ENCODE peak calls at places on chromosome 5, in four cellular contexts. One of them, this sample, is unnamed. For H3K9me3, the result is how much of the 10 kb centered on the place peaks cover.

GRCh38 chr5:6525910-6526309 is 77.3 kb downstream of the UBE2QL1 start:
- DNase-seq in MM.1S: peak
- DNase-seq in fibroblast of lung: no peak
- DNase-seq in Karpas-422: no peak
- DNase-seq in this sample: peak

GRCh38 chr5:9599391-9599790 is 30.8 kb downstream of the TAS2R1 start:
- DNase-seq in MM.1S: no peak
- DNase-seq in fibroblast of lung: no peak
- DNase-seq in Karpas-422: no peak
- DNase-seq in this sample: no peak

GRCh38 chr5:135468086-135468485 is 15.9 kb upstream of the TIFAB start:
- DNase-seq in MM.1S: no peak
- DNase-seq in fibroblast of lung: no peak
- DNase-seq in Karpas-422: no peak
- DNase-seq in this sample: no peak

GRCh38 chr5:132434813-132435286 is 55.7 kb downstream of the IRF1 start:
- DNase-seq in MM.1S: no peak
- DNase-seq in fibroblast of lung: no peak
- DNase-seq in Karpas-422: no peak
- DNase-seq in this sample: no peak

GRCh38 chr5:95712347-95712958 is 18.7 kb upstream of the RHOBTB3 start:
- DNase-seq in MM.1S: no peak
- DNase-seq in fibroblast of lung: peak
- DNase-seq in Karpas-422: no peak
- DNase-seq in this sample: no peak

GRCh38 chr5:53109041-53109435 is 519 bp downstream of the MOCS2 start:
- DNase-seq in MM.1S: peak
- DNase-seq in fibroblast of lung: peak
- DNase-seq in Karpas-422: peak
- DNase-seq in this sample: peak

GRCh38 chr5:115179068-115179958 is 9.6 kb upstream of the TRIM36 start:
- DNase-seq in MM.1S: no peak
- DNase-seq in fibroblast of lung: no peak
- DNase-seq in Karpas-422: no peak
- DNase-seq in this sample: no peak

GRCh38 chr5:139078345-139078744 is 119.8 kb downstream of the SIL1 start:
- DNase-seq in MM.1S: no peak
- DNase-seq in fibroblast of lung: no peak
- DNase-seq in Karpas-422: no peak
- DNase-seq in this sample: no peak

GRCh38 chr5:81779935-81780266 is 29.0 kb upstream of the SSBP2 start:
- DNase-seq in MM.1S: no peak
- DNase-seq in fibroblast of lung: no peak
- DNase-seq in Karpas-422: no peak
- DNase-seq in this sample: no peak
- H3K4me2 ChIP-seq in MM.1S: peak
- H3K4me2 ChIP-seq in fibroblast of lung: no peak
- H3K4me2 ChIP-seq in Karpas-422: peak
- H3K4me2 ChIP-seq in this sample: peak

DNA sequence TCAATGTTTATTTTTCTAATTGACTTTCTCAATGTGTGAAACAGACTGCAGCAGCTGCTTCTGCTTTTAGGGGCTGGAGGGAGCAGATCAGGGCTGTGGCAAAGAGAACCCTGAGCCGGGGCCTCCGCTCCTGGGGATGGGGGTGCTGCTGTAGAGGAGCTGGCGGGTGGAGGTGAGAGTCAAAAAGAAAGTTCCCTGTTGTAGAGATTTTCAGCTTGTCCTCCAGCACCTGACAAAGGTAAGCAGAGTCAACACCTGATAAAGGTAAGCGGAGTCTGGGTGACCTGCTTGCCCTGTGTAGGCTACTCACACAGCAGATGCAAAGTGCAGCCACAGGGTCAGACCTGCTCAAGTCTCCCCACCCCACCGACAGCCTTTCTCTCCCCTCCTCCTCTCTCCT is 252.4 kb upstream of the IRX1 start:
- DNase-seq in MM.1S: no peak
- DNase-seq in fibroblast of lung: no peak
- DNase-seq in Karpas-422: no peak
- DNase-seq in this sample: no peak
- H3K9me3 ChIP-seq in MM.1S: under half
- H3K9me3 ChIP-seq in fibroblast of lung: under half
- H3K9me3 ChIP-seq in Karpas-422: under half
- H3K9me3 ChIP-seq in this sample: under half

GRCh38 chr5:37889612-37890317 is 49.9 kb upstream of the GDNF start:
- DNase-seq in MM.1S: no peak
- DNase-seq in fibroblast of lung: peak
- DNase-seq in Karpas-422: no peak
- DNase-seq in this sample: no peak

GRCh38 chr5:37891832-37892231 is 52.0 kb upstream of the GDNF start:
- DNase-seq in MM.1S: no peak
- DNase-seq in fibroblast of lung: no peak
- DNase-seq in Karpas-422: no peak
- DNase-seq in this sample: no peak

GRCh38 chr5:37892571-37892970 is 52.7 kb upstream of the GDNF start:
- DNase-seq in MM.1S: no peak
- DNase-seq in fibroblast of lung: no peak
- DNase-seq in Karpas-422: no peak
- DNase-seq in this sample: no peak

GRCh38 chr5:37896159-37896558 is 56.3 kb upstream of the GDNF start:
- DNase-seq in MM.1S: no peak
- DNase-seq in fibroblast of lung: no peak
- DNase-seq in Karpas-422: no peak
- DNase-seq in this sample: no peak

DNA sequence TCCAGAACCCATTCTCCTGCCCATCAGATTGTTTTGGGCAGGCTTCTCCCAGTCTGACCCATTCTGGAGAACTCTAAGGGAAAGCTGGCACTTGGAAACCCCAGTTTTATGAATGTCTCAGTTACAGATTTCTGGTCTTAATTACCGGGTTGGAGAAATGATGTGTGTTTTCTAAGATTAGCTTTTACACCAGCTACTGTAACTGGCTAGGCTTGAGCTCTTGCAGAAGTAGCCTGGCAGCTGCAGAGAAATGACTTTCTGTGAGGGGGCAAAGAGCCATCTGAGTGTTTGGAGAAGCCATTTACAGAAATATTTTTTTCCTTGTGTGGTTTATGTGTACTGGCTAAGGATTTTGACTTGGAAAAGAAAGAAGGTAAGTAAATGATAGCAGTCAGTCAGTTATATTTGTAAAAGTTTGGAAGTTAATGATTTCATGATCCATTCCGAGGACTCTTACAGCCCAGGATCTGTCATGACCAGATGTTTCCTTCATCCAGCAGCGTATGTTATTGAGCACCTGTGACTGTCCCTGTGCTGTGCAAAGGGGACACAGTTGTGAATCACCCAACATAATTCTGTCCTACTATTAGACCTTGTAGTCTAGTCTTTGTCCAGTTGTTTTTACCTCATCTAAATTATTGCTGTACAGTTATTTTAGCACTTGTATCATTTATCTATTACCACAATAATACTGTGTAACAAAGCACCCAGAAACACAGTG is 53.7 kb upstream of the GDNF start:
- DNase-seq in MM.1S: no peak
- DNase-seq in fibroblast of lung: no peak
- DNase-seq in Karpas-422: no peak
- DNase-seq in this sample: no peak
- H3K4me2 ChIP-seq in MM.1S: no peak
- H3K4me2 ChIP-seq in fibroblast of lung: no peak
- H3K4me2 ChIP-seq in Karpas-422: no peak
- H3K4me2 ChIP-seq in this sample: no peak

GRCh38 chr5:124737651-124738050 is 8.8 kb downstream of the ZNF608 start:
- DNase-seq in MM.1S: no peak
- DNase-seq in fibroblast of lung: no peak
- DNase-seq in Karpas-422: no peak
- DNase-seq in this sample: no peak
- H3K9me3 ChIP-seq in MM.1S: under half
- H3K9me3 ChIP-seq in fibroblast of lung: under half
- H3K9me3 ChIP-seq in Karpas-422: under half
- H3K9me3 ChIP-seq in this sample: under half

GRCh38 chr5:159912033-159912800 is 4.1 kb upstream of the ADRA1B start:
- DNase-seq in MM.1S: no peak
- DNase-seq in fibroblast of lung: peak
- DNase-seq in Karpas-422: no peak
- DNase-seq in this sample: no peak

GRCh38 chr5:159910843-159911229 is 5.4 kb upstream of the ADRA1B start:
- DNase-seq in MM.1S: no peak
- DNase-seq in fibroblast of lung: no peak
- DNase-seq in Karpas-422: no peak
- DNase-seq in this sample: no peak

GRCh38 chr5:159911349-159911748 is 4.9 kb upstream of the ADRA1B start:
- DNase-seq in MM.1S: no peak
- DNase-seq in fibroblast of lung: no peak
- DNase-seq in Karpas-422: no peak
- DNase-seq in this sample: no peak

GRCh38 chr5:159913481-159913880 is 2.8 kb upstream of the ADRA1B start:
- DNase-seq in MM.1S: no peak
- DNase-seq in fibroblast of lung: peak
- DNase-seq in Karpas-422: no peak
- DNase-seq in this sample: no peak

GRCh38 chr5:159913048-159913447 is 3.2 kb upstream of the ADRA1B start:
- DNase-seq in MM.1S: no peak
- DNase-seq in fibroblast of lung: peak
- DNase-seq in Karpas-422: no peak
- DNase-seq in this sample: no peak
- H3K4me2 ChIP-seq in MM.1S: no peak
- H3K4me2 ChIP-seq in fibroblast of lung: no peak
- H3K4me2 ChIP-seq in Karpas-422: no peak
- H3K4me2 ChIP-seq in this sample: no peak

DNA sequence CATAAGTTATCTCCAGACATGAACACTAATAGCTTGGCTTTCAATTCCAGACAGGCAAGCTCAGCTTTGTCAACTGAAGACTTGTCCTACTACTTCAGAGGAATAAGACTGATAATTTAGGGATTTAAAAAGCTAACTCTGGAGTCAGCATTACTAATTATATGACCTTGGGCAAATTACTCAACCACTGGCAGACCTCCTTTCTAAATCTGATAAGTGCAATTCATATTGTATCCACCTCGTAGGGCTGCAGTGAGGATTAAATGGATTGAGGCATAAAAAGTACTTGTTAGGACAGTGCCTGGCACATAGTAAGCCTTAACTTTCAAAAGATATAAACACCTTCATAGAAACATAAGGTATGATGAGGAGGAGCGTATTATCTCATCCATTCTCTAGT is 104.4 kb downstream of the KLHL3 start:
- DNase-seq in MM.1S: no peak
- DNase-seq in fibroblast of lung: no peak
- DNase-seq in Karpas-422: no peak
- DNase-seq in this sample: no peak
- H3K9me3 ChIP-seq in MM.1S: under half
- H3K9me3 ChIP-seq in fibroblast of lung: under half
- H3K9me3 ChIP-seq in Karpas-422: under half
- H3K9me3 ChIP-seq in this sample: under half

DNA sequence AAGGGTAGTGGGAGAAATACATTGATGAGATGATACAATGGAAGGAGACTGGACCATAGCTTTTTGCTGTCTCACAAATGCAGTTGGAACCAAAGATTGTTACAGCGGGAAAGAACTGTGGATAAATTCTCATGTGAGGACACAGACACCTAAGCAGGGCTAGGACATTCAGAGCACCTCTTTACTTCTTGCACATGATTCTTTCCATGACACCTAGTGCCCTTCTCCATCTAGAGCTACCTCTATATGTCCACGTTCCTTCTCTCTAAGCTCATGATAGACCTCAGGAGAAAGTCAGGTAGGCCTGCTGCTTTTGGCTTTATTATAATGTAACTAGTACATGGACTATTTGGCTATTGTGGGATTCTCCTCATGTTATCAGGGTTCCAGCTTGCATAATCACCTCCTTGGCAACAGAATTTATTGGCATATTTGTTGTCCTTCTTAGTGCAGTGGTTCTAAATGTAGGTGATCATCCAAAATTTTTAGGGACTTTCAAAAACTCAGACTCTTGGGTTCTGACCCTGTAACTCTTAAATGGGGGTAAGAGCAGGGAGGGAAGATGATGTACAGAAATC is 27.2 kb downstream of the NR3C1 start:
- DNase-seq in MM.1S: no peak
- DNase-seq in fibroblast of lung: no peak
- DNase-seq in Karpas-422: no peak
- DNase-seq in this sample: no peak
- H3K4me2 ChIP-seq in MM.1S: no peak
- H3K4me2 ChIP-seq in fibroblast of lung: no peak
- H3K4me2 ChIP-seq in Karpas-422: no peak
- H3K4me2 ChIP-seq in this sample: no peak

DNA sequence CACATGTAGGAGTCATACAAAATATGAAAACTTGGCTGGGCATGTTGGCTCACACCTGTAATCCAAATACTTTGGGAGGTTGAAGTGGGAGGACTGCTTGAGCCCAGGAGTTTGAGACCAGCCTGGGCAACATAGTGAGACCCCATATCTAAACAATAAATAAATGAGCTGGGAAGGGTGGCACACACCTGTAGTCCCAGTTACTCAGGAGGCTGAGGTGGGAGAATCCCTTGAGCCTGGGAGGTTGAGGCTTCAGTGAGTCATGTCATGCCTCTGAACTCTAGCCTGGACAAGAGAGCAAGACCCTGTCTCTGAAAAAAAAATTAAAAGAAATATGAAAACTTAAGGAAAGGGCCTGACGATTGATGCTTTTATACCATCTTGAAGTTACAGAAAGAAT is 112.4 kb upstream of the RAI14 start:
- DNase-seq in MM.1S: no peak
- DNase-seq in fibroblast of lung: no peak
- DNase-seq in Karpas-422: no peak
- DNase-seq in this sample: no peak
- H3K9me3 ChIP-seq in MM.1S: under half
- H3K9me3 ChIP-seq in fibroblast of lung: under half
- H3K9me3 ChIP-seq in Karpas-422: under half
- H3K9me3 ChIP-seq in this sample: under half

This sample was measured in OCI-LY7.